ENCODE peak calls at places on chromosomes 11 and 22, in nine cellular contexts. C is OCI-LY7, U is kidney, D is breast epithelium, V is MM.1S, Y is SK-N-SH, B is A549, G is heart right ventricle, O is psoas muscle. P is an unnamed sample.

GRCh38 chr11:29272019-29272654 is 744.7 kb downstream of the KCNA4 start:
- DNase-seq in G (no peak), U (no peak), D (no peak), Y (no peak), B (peak; percentile 55), O (no peak), C (no peak), V (no peak), P (no peak)

GRCh38 chr11:83124631-83125424 is 32.1 kb upstream of the PCF11 start:
- DNase-seq in G (no peak), C (no peak), U (no peak), B (peak; percentile 21), V (no peak), D (no peak), Y (no peak), O (no peak), P (no peak)

GRCh38 chr11:8222820-8223512 is 40.7 kb downstream of the LMO1 start:
- DNase-seq in C (no peak), G (no peak), B (no peak), D (no peak), V (no peak), U (peak; percentile 60), Y (no peak), O (no peak), P (no peak)

GRCh38 chr22:47284360-47284759 is 521.9 kb downstream of the TBC1D22A start:
- DNase-seq in O (no peak), C (no peak), D (no peak), Y (no peak), G (no peak), V (no peak), U (no peak), B (no peak), P (no peak)

GRCh38 chr11:95378106-95378505 is 147.1 kb upstream of the SESN3 start:
- DNase-seq in C (no peak), V (no peak), U (no peak), G (no peak), B (no peak), Y (no peak), D (peak; percentile 61), O (no peak), P (no peak)

GRCh38 chr11:120180571-120181445 is 30.0 kb upstream of the OAF start:
- DNase-seq in O (no peak), C (no peak), Y (no peak), G (no peak), D (peak; percentile 13), U (peak; percentile 50), B (no peak), V (no peak), P (no peak)

GRCh38 chr11:70834984-70835560 is 417.3 kb downstream of the SHANK2 start:
- DNase-seq in U (no peak), C (no peak), Y (no peak), V (no peak), O (no peak), D (no peak), G (no peak), B (no peak), P (no peak)

GRCh38 chr11:72824811-72825505 is 10.7 kb downstream of the ATG16L2 start:
- DNase-seq in D (no peak), O (no peak), U (no peak), Y (no peak), C (no peak), V (peak; percentile 4), G (no peak), B (no peak), P (no peak)

GRCh38 chr11:45104790-45105084 is 41.7 kb upstream of the PRDM11 start:
- DNase-seq in G (no peak), B (no peak), Y (no peak), C (no peak), U (peak; percentile 13), D (no peak), V (no peak), O (no peak), P (no peak)

GRCh38 chr11:118194835-118195627 is 18.6 kb upstream of the SCN2B start:
- DNase-seq in Y (no peak), O (peak; percentile 84), D (peak; percentile 45), C (no peak), U (peak; percentile 85), V (no peak), G (peak; percentile 70), B (peak; percentile 68), P (peak; percentile 86)

DNA sequence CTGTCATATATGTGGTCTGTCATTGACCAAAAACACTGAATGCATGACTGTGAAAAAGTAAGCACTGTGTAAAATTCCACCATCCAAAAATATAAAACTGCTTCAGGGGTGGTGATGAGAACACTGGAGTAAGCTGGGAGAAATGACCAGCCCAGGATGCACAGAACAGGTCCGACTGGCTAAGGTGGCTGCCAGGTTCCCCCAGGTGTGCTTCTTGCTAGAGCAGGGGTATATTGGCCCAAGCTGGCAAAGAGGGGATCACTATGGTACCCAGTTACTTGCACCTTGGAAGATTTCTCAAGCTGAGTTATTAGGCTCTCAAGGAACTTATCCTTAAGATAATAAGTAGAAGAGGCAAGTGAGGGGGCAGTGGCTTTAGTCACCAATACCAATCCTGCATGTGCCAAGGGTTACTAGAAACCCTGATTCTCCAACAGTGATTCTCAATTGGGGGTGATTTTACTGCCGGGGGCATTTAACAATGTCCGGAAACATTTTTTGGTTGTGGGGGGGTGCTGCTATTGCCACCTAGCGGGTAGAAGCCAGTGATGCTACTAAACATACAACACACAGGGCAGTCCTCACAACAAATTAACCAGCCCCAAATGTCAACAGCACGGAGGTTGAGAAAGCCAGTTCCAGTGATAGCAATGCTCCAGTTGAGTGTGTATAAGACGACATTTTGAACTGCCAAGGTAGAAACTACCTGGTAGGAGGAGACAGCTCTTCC is 15.7 kb downstream of the SNU13 start:
- DNase-seq in Y (no peak), B (peak; percentile 58), C (peak; percentile 56), G (no peak), V (no peak), O (no peak), U (no peak), D (no peak), P (no peak)
- TF ChIP-seq CTCF in Y (no peak), B (peak; percentile 54), C (peak; percentile 89), G (no peak), V (peak; percentile 23), O (no peak), U (no peak), D (peak; percentile 22), P (peak; percentile 40)

DNA sequence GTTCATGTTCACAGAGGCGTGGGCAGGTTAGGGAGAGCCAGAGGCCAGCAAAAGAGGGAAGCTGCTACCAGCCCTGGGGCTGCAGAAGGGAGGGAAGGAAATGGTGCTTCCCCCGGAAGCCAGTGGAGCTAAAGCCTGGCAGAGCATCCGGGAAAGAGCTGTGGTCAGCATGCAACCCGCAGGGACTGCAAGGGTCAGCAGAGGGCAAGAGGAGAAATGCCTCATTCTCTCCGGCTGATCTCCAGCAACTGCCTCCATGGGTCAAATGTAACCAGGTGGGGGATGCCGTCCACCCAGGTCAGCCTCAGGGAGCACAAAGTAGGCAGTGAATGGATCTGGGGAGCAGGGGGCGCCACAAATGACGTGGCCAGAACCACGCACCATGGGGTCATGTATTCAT is 36.9 kb upstream of the PRR5 start:
- DNase-seq in C (no peak), Y (peak; percentile 8), D (no peak), B (no peak), G (no peak), V (no peak), O (no peak), U (peak; percentile 51), P (peak; percentile 47)
- H3K4me1 ChIP-seq in C (no peaks in the 10 kb centered on the region), Y (no peaks in the 10 kb centered on the region), D (no peaks in the 10 kb centered on the region), B (peaks cover 5% of the 10 kb centered on the region), G (peaks cover 3% of the 10 kb centered on the region), V (no peaks in the 10 kb centered on the region), O (no peaks in the 10 kb centered on the region), U (peaks cover 21% of the 10 kb centered on the region), P (peaks cover 34% of the 10 kb centered on the region)

DNA sequence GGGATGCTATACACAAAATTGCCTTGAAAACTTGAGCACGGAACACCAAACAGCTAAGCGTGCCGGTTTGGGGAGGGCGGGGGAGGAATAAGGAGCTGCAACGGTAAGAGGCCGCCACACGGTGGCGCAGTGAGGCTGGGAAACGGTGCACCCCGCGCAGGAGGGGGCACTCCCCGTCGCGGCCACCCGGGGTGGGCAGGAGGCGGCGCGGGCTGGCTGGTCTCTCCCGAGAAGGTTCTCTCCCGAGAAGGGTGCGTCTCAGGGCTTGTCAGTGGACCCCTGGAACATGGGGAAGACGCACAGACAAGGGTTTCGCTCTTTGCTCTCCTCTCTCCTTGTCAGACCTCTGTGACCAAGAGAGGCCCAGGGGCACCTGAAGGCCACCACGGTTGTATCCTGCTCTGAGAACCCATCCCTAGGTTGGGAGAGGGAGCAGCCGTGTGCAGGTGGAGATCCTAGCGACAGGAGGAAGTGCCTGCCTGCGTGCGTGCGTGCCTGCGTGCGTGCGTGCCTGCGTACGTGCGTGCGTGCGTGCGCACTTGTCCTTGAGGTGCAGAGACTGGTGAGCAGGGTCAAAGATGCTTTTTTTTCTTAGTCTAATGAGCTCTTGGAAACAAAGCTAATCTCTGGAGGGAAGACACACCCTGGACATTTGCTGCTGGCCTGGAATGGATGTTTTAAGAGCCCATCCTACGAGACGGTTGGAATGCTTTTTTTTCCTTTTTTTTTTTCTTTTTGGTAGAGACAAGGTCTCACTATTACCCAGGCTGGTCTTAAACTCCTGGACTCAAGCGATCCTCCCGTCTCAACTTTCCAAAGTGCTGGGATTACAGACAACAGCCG is 18.1 kb upstream of the JAM3 start:
- DNase-seq in U (peak; percentile 88), Y (peak; percentile 96), O (peak; percentile 81), B (peak; percentile 33), V (peak; percentile 9), G (peak; percentile 81), D (peak; percentile 34), C (peak; percentile 62), P (peak; percentile 71)
- H3K4me3 ChIP-seq in U (peak overlapping the region; percentile 38), Y (peak overlapping the region; percentile 26), O (peak overlapping the region; percentile 45), B (peak overlapping the region; percentile 18), V (no peak overlapping the region), G (peak overlapping the region; percentile 39), D (no peak overlapping the region), C (no peak overlapping the region), P (peak overlapping the region; percentile 54)

GRCh38 chr22:30288414-30289125 is 735 bp downstream of the CASTOR1 start:
- DNase-seq in D (no peak), O (no peak), V (no peak), Y (no peak), U (no peak), G (no peak), C (no peak), B (peak; percentile 25), P (no peak)

GRCh38 chr22:30290679-30291333 is 1.5 kb upstream of the CASTOR1 start:
- DNase-seq in U (peak; percentile 96), D (peak; percentile 95), Y (peak; percentile 67), C (peak; percentile 58), V (no peak), G (peak; percentile 84), B (no peak), O (peak; percentile 77), P (peak; percentile 86)

GRCh38 chr22:30290318-30290678 is 993 bp upstream of the CASTOR1 start:
- DNase-seq in Y (no peak), D (peak; percentile 61), V (no peak), B (no peak), C (peak; percentile 38), O (no peak), G (no peak), U (no peak), P (no peak)

GRCh38 chr22:30289126-30289979 is at the start of gene CASTOR1:
- DNase-seq in Y (peak; percentile 99), G (peak; percentile 99), C (peak; percentile 83), U (peak; percentile 99), D (peak; percentile 98), V (peak; percentile 92), B (peak; percentile 96), O (peak; percentile 99), P (peak; percentile 99)

DNA sequence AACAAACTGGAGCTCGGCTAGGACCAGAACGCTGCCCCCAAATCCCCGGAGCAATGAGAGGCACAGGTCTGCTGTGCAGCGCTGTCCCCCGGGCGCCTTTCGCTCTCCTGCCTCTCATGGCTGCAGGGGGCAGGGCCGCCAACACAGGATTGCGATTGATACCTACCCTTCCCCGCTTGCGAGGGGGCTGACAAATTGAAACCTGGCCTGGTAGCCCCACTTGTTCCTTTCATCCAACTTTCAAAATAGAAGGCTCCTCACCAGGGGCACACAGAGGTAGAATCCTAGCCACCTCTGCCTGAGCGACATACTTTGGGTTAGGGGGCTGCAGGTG is 642 bp upstream of the CASTOR1 start:
- DNase-seq in U (no peak), D (no peak), G (no peak), Y (no peak), O (no peak), V (no peak), B (no peak), C (no peak), P (no peak)
- TF ChIP-seq CTCF in U (no peak), D (peak; percentile 12), G (no peak), Y (no peak), O (no peak), V (no peak), B (no peak), C (peak; percentile 35), P (no peak)

P was measured in left ventricle myocardium inferior.